ENCODE peak calls at places on chromosomes 16 and 17, in seven cellular contexts. T, P, V, H, B, R and X are unnamed samples.
A peak's percentile ranks its signal among the peaks of the same experiment; 100 is the strongest.

GRCh38 chr17:32894245-32894644 is 17.3 kb upstream of the MYO1D start:
- DNase-seq in T (no peak), P (no peak), V (no peak), H (peak; percentile 19), B (no peak), R (no peak), X (no peak)

GRCh38 chr16:70520612-70521297 is 2.6 kb downstream of the COG4 start:
- DNase-seq in T (no peak), P (no peak), V (no peak), H (no peak), B (no peak), R (no peak), X (no peak)

GRCh38 chr16:30032083-30032819 is 1.2 kb upstream of the TLCD3B start:
- DNase-seq in T (peak; percentile 58), P (peak; percentile 50), V (no peak), H (peak; percentile 71), B (peak; percentile 51), R (peak; percentile 44), X (no peak)

GRCh38 chr17:67754001-67754400 is 36.3 kb downstream of the NOL11 start:
- DNase-seq in T (no peak), P (no peak), V (no peak), H (no peak), B (no peak), R (no peak), X (no peak)

GRCh38 chr17:81000631-81001357 is 9.2 kb downstream of the CHMP6 start:
- DNase-seq in T (no peak), P (no peak), V (no peak), H (no peak), B (no peak), R (no peak), X (no peak)

GRCh38 chr16:96935-97381 is 18.9 kb downstream of the MPG start:
- DNase-seq in T (peak; percentile 41), P (peak; percentile 83), V (peak; percentile 95), H (peak; percentile 90), B (peak; percentile 84), R (peak; percentile 90), X (peak; percentile 87)

GRCh38 chr16:48451323-48451722 is 66.1 kb upstream of the SIAH1 start:
- DNase-seq in T (no peak), P (no peak), V (no peak), H (no peak), B (no peak), R (no peak), X (no peak)

GRCh38 chr16:81310045-81310644 is 4.6 kb upstream of the GAN start:
- DNase-seq in T (no peak), P (no peak), V (no peak), H (no peak), B (no peak), R (no peak), X (no peak)

GRCh38 chr17:73359987-73360410 is 48.2 kb upstream of the CDC42EP4 start:
- DNase-seq in T (peak; percentile 59), P (no peak), V (peak; percentile 87), H (no peak), B (peak; percentile 59), R (no peak), X (no peak)

GRCh38 chr17:51853857-51854256 is 304.7 kb downstream of the CA10 start:
- DNase-seq in T (no peak), P (no peak), V (no peak), H (no peak), B (no peak), R (no peak), X (no peak)

GRCh38 chr16:353404-354285 is 1.1 kb upstream of the AXIN1 start:
- DNase-seq in T (no peak), P (no peak), V (peak; percentile 57), H (no peak), B (no peak), R (no peak), X (no peak)

GRCh38 chr17:83012161-83012800 is 67.1 kb upstream of the METRNL start:
- DNase-seq in T (no peak), P (no peak), V (no peak), H (no peak), B (no peak), R (no peak), X (no peak)

GRCh38 chr16:24986512-24987303 is 28.5 kb downstream of the ARHGAP17 start:
- DNase-seq in T (no peak), P (peak; percentile 62), V (no peak), H (peak; percentile 6), B (no peak), R (peak; percentile 54), X (no peak)

GRCh38 chr17:76427457-76428231 is 25.3 kb downstream of the UBE2O start:
- DNase-seq in T (no peak), P (no peak), V (no peak), H (no peak), B (no peak), R (no peak), X (no peak)

GRCh38 chr16:24689128-24689527 is 40.3 kb upstream of the TNRC6A start:
- DNase-seq in T (peak; percentile 57), P (no peak), V (no peak), H (peak; percentile 38), B (no peak), R (no peak), X (no peak)

GRCh38 chr16:69166221-69166833 is 20.6 kb upstream of the SNTB2 start:
- DNase-seq in T (no peak), P (no peak), V (no peak), H (peak; percentile 58), B (no peak), R (no peak), X (no peak)

GRCh38 chr16:49356728-49357488 is 16.7 kb upstream of the C16orf78 start:
- DNase-seq in T (no peak), P (no peak), V (no peak), H (no peak), B (no peak), R (no peak), X (no peak)

GRCh38 chr17:50064253-50064991 is 8.5 kb downstream of the ITGA3 start:
- DNase-seq in T (peak; percentile 86), P (peak; percentile 75), V (peak; percentile 74), H (peak; percentile 56), B (no peak), R (no peak), X (peak; percentile 51)

GRCh38 chr16:10983175-10983558 is 38.8 kb downstream of the CLEC16A start:
- DNase-seq in T (no peak), P (no peak), V (no peak), H (no peak), B (no peak), R (no peak), X (no peak)
- TF ChIP-seq CTCF in T (peak; percentile 46), P (no peak), V (no peak), H (no peak), B (peak; percentile 47), R (no peak), X (no peak)

GRCh38 chr17:13367154-13367553 is 234.6 kb downstream of the HS3ST3A1 start:
- DNase-seq in T (no peak), P (no peak), V (no peak), H (no peak), B (no peak), R (no peak), X (no peak)

GRCh38 chr17:13374203-13375143 is 227.3 kb downstream of the HS3ST3A1 start:
- DNase-seq in T (no peak), P (no peak), V (no peak), H (no peak), B (no peak), R (no peak), X (no peak)

DNA sequence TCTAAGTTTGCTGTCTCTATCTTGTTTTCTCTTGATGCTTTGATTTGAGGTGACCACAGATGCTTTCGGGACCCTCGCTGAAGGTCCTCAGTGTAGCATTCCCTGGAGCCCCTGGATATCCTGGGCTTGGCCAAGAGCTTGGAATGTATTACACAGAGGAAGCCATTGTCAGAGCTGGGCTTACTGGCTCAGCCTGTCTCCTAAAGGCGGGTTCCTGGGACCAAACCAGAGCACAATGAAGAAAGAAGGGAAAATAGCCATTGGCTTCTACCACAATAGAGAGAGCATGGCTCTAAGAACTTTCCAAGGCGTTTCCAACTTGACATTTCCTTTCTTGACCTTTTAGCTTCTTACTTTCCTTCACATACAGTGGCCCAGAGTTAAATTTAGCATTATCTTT is 229.3 kb downstream of the HS3ST3A1 start:
- DNase-seq in T (no peak), P (no peak), V (no peak), H (no peak), B (no peak), R (no peak), X (no peak)
- TF ChIP-seq CTCF in T (no peak), P (no peak), V (no peak), H (no peak), B (no peak), R (no peak), X (no peak)

GRCh38 chr17:58391302-58391984 is 25.9 kb downstream of the RNF43 start:
- DNase-seq in T (peak; percentile 100), P (no peak), V (peak; percentile 84), H (peak; percentile 89), B (no peak), R (no peak), X (peak; percentile 12)
- TF ChIP-seq CTCF in T (no peak), P (no peak), V (no peak), H (no peak), B (no peak), R (no peak), X (no peak)

GRCh38 chr17:19315104-19315503 is 47.4 kb downstream of the B9D1 start:
- DNase-seq in T (no peak), P (no peak), V (peak; percentile 13), H (no peak), B (no peak), R (no peak), X (no peak)

GRCh38 chr17:19319771-19320505 is 42.6 kb downstream of the B9D1 start:
- DNase-seq in T (no peak), P (no peak), V (peak; percentile 26), H (no peak), B (no peak), R (no peak), X (no peak)

GRCh38 chr17:19316756-19317358 is 45.7 kb downstream of the B9D1 start:
- DNase-seq in T (no peak), P (no peak), V (no peak), H (no peak), B (no peak), R (no peak), X (no peak)

GRCh38 chr17:19318611-19319010 is 43.9 kb downstream of the B9D1 start:
- DNase-seq in T (no peak), P (no peak), V (peak; percentile 11), H (no peak), B (no peak), R (no peak), X (no peak)

DNA sequence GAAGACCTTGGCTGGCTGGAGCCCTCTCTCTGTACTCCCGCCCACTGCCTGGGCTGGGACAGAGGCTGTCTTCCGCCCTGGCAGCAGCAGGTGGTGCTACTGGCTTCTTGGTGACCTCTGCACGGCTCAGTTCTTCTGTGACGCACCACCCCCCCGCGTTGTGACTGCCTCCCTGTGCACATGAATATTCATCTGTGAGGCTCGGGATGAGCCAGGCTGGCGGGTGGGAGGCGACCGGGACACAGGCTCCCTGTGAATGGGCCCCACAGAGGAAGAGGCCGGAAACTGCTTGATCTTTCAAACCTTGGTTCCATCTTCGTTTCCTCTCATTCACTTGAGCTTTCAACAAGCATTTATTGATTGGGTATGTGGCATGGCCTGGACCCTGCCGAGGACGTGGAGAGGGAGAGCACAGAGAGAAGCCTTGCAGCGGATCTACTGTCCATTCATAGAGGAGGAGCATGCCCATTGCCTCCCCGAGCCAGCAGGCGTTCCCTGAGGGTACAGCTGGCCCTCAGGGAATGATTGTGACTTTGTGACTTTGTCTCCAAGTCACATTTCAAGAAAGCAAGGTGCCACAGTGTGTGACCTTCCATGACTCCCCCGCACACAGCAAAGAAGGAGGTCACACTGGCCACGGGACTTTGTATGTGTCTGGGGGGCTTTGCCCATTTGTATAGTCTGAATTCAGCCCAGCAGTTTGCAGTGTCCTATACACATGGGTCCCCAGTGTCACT is 45.0 kb downstream of the B9D1 start:
- DNase-seq in T (peak; percentile 57), P (peak; percentile 93), V (peak; percentile 60), H (peak; percentile 88), B (peak; percentile 74), R (peak; percentile 72), X (peak; percentile 89)
- TF ChIP-seq CTCF in T (peak; percentile 17), P (peak; percentile 22), V (peak; percentile 35), H (peak; percentile 30), B (peak; percentile 56), R (peak; percentile 25), X (peak; percentile 69)